ENCODE peak calls at places on chromosomes 3 and 15, in seven cellular contexts. One of them, this sample, is unnamed.

GRCh38 chr15:82995938-82996337 is 9.9 kb downstream of the RAMAC start:
- DNase-seq in amygdala: no peak
- DNase-seq in mesothelial cell of epicardium: no peak
- DNase-seq in NCI-H1092 treated with DMSO at 0.1 percent for 48 hours: no peak
- DNase-seq in fibroblast of mammary gland: peak
- DNase-seq in RKO: peak
- DNase-seq in transverse colon: no peak
- DNase-seq in this sample: no peak

GRCh38 chr15:67240235-67241131 is 14.0 kb downstream of the AAGAB start:
- DNase-seq in amygdala: no peak
- DNase-seq in mesothelial cell of epicardium: no peak
- DNase-seq in NCI-H1092 treated with DMSO at 0.1 percent for 48 hours: peak
- DNase-seq in fibroblast of mammary gland: no peak
- DNase-seq in RKO: peak
- DNase-seq in transverse colon: peak
- DNase-seq in this sample: peak

GRCh38 chr3:98977520-98977919 is 76.0 kb upstream of the DCBLD2 start:
- DNase-seq in amygdala: no peak
- DNase-seq in mesothelial cell of epicardium: no peak
- DNase-seq in NCI-H1092 treated with DMSO at 0.1 percent for 48 hours: no peak
- DNase-seq in fibroblast of mammary gland: peak
- DNase-seq in RKO: peak
- DNase-seq in transverse colon: no peak
- DNase-seq in this sample: no peak

GRCh38 chr3:127052121-127052561 is 69.2 kb downstream of the PLXNA1 start:
- DNase-seq in amygdala: no peak
- DNase-seq in mesothelial cell of epicardium: no peak
- DNase-seq in NCI-H1092 treated with DMSO at 0.1 percent for 48 hours: no peak
- DNase-seq in fibroblast of mammary gland: peak
- DNase-seq in RKO: no peak
- DNase-seq in transverse colon: peak
- DNase-seq in this sample: no peak

GRCh38 chr3:73399106-73399505 is 225.6 kb downstream of the PDZRN3 start:
- DNase-seq in amygdala: no peak
- DNase-seq in mesothelial cell of epicardium: no peak
- DNase-seq in NCI-H1092 treated with DMSO at 0.1 percent for 48 hours: no peak
- DNase-seq in fibroblast of mammary gland: peak
- DNase-seq in RKO: no peak
- DNase-seq in transverse colon: no peak
- DNase-seq in this sample: no peak

GRCh38 chr3:22887664-22888291 is 315.3 kb upstream of the UBE2E2 start:
- DNase-seq in amygdala: no peak
- DNase-seq in mesothelial cell of epicardium: no peak
- DNase-seq in NCI-H1092 treated with DMSO at 0.1 percent for 48 hours: no peak
- DNase-seq in fibroblast of mammary gland: peak
- DNase-seq in RKO: peak
- DNase-seq in transverse colon: peak
- DNase-seq in this sample: no peak

GRCh38 chr3:179772297-179772696 is 119.5 kb downstream of the USP13 start:
- DNase-seq in amygdala: no peak
- DNase-seq in mesothelial cell of epicardium: no peak
- DNase-seq in NCI-H1092 treated with DMSO at 0.1 percent for 48 hours: no peak
- DNase-seq in fibroblast of mammary gland: no peak
- DNase-seq in RKO: no peak
- DNase-seq in transverse colon: no peak
- DNase-seq in this sample: no peak

GRCh38 chr3:113331187-113331586 is 110.1 kb downstream of the CFAP44 start:
- DNase-seq in amygdala: no peak
- DNase-seq in mesothelial cell of epicardium: no peak
- DNase-seq in NCI-H1092 treated with DMSO at 0.1 percent for 48 hours: no peak
- DNase-seq in fibroblast of mammary gland: no peak
- DNase-seq in RKO: no peak
- DNase-seq in transverse colon: no peak
- DNase-seq in this sample: no peak

GRCh38 chr3:32797776-32798175 is 20.0 kb upstream of the TRIM71 start:
- DNase-seq in amygdala: no peak
- DNase-seq in mesothelial cell of epicardium: no peak
- DNase-seq in NCI-H1092 treated with DMSO at 0.1 percent for 48 hours: no peak
- DNase-seq in fibroblast of mammary gland: no peak
- DNase-seq in RKO: peak
- DNase-seq in transverse colon: no peak
- DNase-seq in this sample: no peak

GRCh38 chr3:69439683-69440270 is 53.9 kb upstream of the FRMD4B start:
- DNase-seq in amygdala: no peak
- DNase-seq in mesothelial cell of epicardium: no peak
- DNase-seq in NCI-H1092 treated with DMSO at 0.1 percent for 48 hours: no peak
- DNase-seq in fibroblast of mammary gland: peak
- DNase-seq in RKO: peak
- DNase-seq in transverse colon: no peak
- DNase-seq in this sample: no peak

GRCh38 chr15:32715276-32715675 is 2.5 kb upstream of the GREM1 start:
- DNase-seq in amygdala: no peak
- DNase-seq in mesothelial cell of epicardium: no peak
- DNase-seq in NCI-H1092 treated with DMSO at 0.1 percent for 48 hours: no peak
- DNase-seq in fibroblast of mammary gland: peak
- DNase-seq in RKO: no peak
- DNase-seq in transverse colon: no peak
- DNase-seq in this sample: no peak

This sample was measured in prostate gland.